ENCODE peak calls at places on chromosomes 5 and 9, in six cellular contexts. F is left cardiac atrium; W is stimulated activated CD4-positive, alpha-beta T cell treated with anti-CD3 and anti-CD28 coated beads, Interleukin-2, amount 100 ng/mL, for 24 hours; S is left ventricle myocardium inferior; A is sciatic nerve; P is H54. R is an unnamed sample.

GRCh38 chr5:36300927-36301540 is 668 bp downstream of the RANBP3L start:
- DNase-seq in F (no peak), W (no peak), S (no peak), A (no peak), P (no peak), R (no peak)

GRCh38 chr5:7849531-7850240 is 1.2 kb downstream of the CFAP90 start:
- DNase-seq in F (no peak), W (no peak), S (no peak), A (no peak), P (no peak), R (no peak)

GRCh38 chr5:159021360-159022177 is 78.1 kb downstream of the EBF1 start:
- DNase-seq in F (no peak), W (no peak), S (no peak), A (no peak), P (no peak), R (no peak)

GRCh38 chr5:69049151-69049550 is 44.7 kb upstream of the SLC30A5 start:
- DNase-seq in F (no peak), W (no peak), S (no peak), A (no peak), P (no peak), R (no peak)

GRCh38 chr9:6440405-6440804 is 27.4 kb downstream of the UHRF2 start:
- DNase-seq in F (no peak), W (no peak), S (no peak), A (no peak), P (no peak), R (no peak)

GRCh38 chr9:27888661-27889295 is 315.5 kb upstream of the C9orf72 start:
- DNase-seq in F (no peak), W (peak), S (no peak), A (no peak), P (peak), R (peak)

GRCh38 chr5:93378073-93378472 is 202.9 kb downstream of the NR2F1-AS1 start:
- DNase-seq in F (no peak), W (no peak), S (no peak), A (no peak), P (no peak), R (no peak)

GRCh38 chr9:19184144-19184917 is 46.2 kb upstream of the DENND4C start:
- DNase-seq in F (peak), W (peak), S (peak), A (peak), P (peak), R (peak)

GRCh38 chr5:113311301-113311700 is 123.5 kb downstream of the TSSK1B start:
- DNase-seq in F (no peak), W (no peak), S (no peak), A (no peak), P (no peak), R (no peak)

GRCh38 chr9:98944130-98945074 is 695 bp downstream of the COL15A1 start:
- DNase-seq in F (peak), W (no peak), S (peak), A (no peak), P (no peak), R (no peak)

GRCh38 chr5:96037128-96037527 is 75.5 kb upstream of the ELL2 start:
- DNase-seq in F (no peak), W (no peak), S (no peak), A (no peak), P (no peak), R (no peak)

GRCh38 chr9:114112778-114113585 is 13.9 kb upstream of the KIF12 start:
- DNase-seq in F (peak), W (no peak), S (peak), A (peak), P (no peak), R (no peak)

GRCh38 chr5:159497221-159497620 is 166.9 kb upstream of the IL12B start:
- DNase-seq in F (no peak), W (no peak), S (no peak), A (no peak), P (no peak), R (no peak)

GRCh38 chr5:107230367-107230766 is 440.4 kb downstream of the EFNA5 start:
- DNase-seq in F (no peak), W (no peak), S (no peak), A (no peak), P (no peak), R (no peak)

GRCh38 chr9:114449236-114449635 is 56.0 kb downstream of the WHRN start:
- DNase-seq in F (no peak), W (no peak), S (no peak), A (no peak), P (no peak), R (no peak)

GRCh38 chr5:43631182-43631910 is 28.4 kb downstream of the NNT start:
- DNase-seq in F (peak), W (peak), S (peak), A (no peak), P (peak), R (peak)

GRCh38 chr5:64188776-64189175 is 23.1 kb downstream of the RNF180 start:
- DNase-seq in F (no peak), W (no peak), S (no peak), A (no peak), P (no peak), R (no peak)

GRCh38 chr9:561430-561829 is 280.1 kb upstream of the DMRT1 start:
- DNase-seq in F (no peak), W (no peak), S (no peak), A (no peak), P (no peak), R (no peak)

GRCh38 chr5:132011561-132012384 is at the start of gene ACSL6:
- DNase-seq in F (peak), W (peak), S (no peak), A (peak), P (no peak), R (peak)

GRCh38 chr9:88202321-88202720 is 64.0 kb upstream of the SPATA31C2 start:
- DNase-seq in F (no peak), W (no peak), S (no peak), A (no peak), P (no peak), R (no peak)

GRCh38 chr9:33159760-33160127 is 7.4 kb downstream of the B4GALT1 start:
- DNase-seq in F (peak), W (peak), S (peak), A (peak), P (no peak), R (peak)

GRCh38 chr9:133884907-133885744 is 107.0 kb downstream of the VAV2 start:
- DNase-seq in F (no peak), W (no peak), S (no peak), A (no peak), P (no peak), R (no peak)

GRCh38 chr5:72785796-72786195 is 30.7 kb upstream of the TNPO1 start:
- DNase-seq in F (no peak), W (no peak), S (no peak), A (no peak), P (no peak), R (no peak)

GRCh38 chr9:32398207-32398606 is 13.8 kb downstream of the ACO1 start:
- DNase-seq in F (no peak), W (no peak), S (no peak), A (no peak), P (no peak), R (no peak)

GRCh38 chr5:122515709-122516431 is 203.8 kb downstream of the SNCAIP start:
- DNase-seq in F (peak), W (no peak), S (no peak), A (no peak), P (peak), R (no peak)

GRCh38 chr9:107260437-107261081 is 22.5 kb upstream of the RAD23B start:
- DNase-seq in F (no peak), W (no peak), S (no peak), A (no peak), P (no peak), R (no peak)

GRCh38 chr9:23826120-23826629 is at the start of gene ELAVL2:
- DNase-seq in F (peak), W (peak), S (peak), A (peak), P (peak), R (peak)

GRCh38 chr5:62043289-62044274 is 262.4 kb upstream of the KIF2A start:
- DNase-seq in F (no peak), W (no peak), S (no peak), A (no peak), P (no peak), R (no peak)

GRCh38 chr5:115170128-115170923 is 618 bp upstream of the TRIM36 start:
- DNase-seq in F (peak), W (no peak), S (no peak), A (no peak), P (no peak), R (peak)

GRCh38 chr5:143976055-143976454 is 164.1 kb downstream of the HMHB1 start:
- DNase-seq in F (no peak), W (no peak), S (no peak), A (no peak), P (no peak), R (no peak)

GRCh38 chr9:4108708-4109444 is 191.0 kb downstream of the GLIS3 start:
- DNase-seq in F (no peak), W (no peak), S (peak), A (no peak), P (no peak), R (no peak)